ENCODE peak calls at places on chromosomes 13 and 19, in nine cellular contexts. V, R, M, S, Q, J, Z, I and P are unnamed samples.

GRCh38 chr19:13092206-13092605 is 10.5 kb downstream of the LYL1 start:
- DNase-seq in S (no peak), I (no peak), V (peak), Z (no peak), J (no peak), R (no peak), Q (no peak), M (no peak), P (no peak)

GRCh38 chr19:13162749-13163608 is 12.8 kb downstream of the IER2 start:
- DNase-seq in S (peak), R (peak), J (peak), Z (peak), I (peak), Q (peak), V (peak), M (peak), P (peak)

GRCh38 chr13:101520672-101521071 is 68.2 kb downstream of the ITGBL1 start:
- DNase-seq in Q (no peak), M (no peak), J (no peak), S (no peak), Z (peak), I (no peak), V (peak), R (peak), P (no peak)

GRCh38 chr19:44576843-44577565 is 36.4 kb upstream of the IGSF23 start:
- DNase-seq in V (peak), I (peak), Q (no peak), J (peak), R (peak), S (no peak), Z (peak), M (no peak), P (no peak)

GRCh38 chr19:661427-662196 is 1.4 kb downstream of the RNF126 start:
- DNase-seq in S (peak), R (no peak), Q (no peak), M (peak), V (peak), Z (no peak), I (no peak), J (no peak), P (no peak)

GRCh38 chr13:85386424-85386823 is 412.8 kb downstream of the SLITRK6 start:
- DNase-seq in I (no peak), R (no peak), M (no peak), J (peak), V (no peak), Z (no peak), S (no peak), Q (no peak), P (no peak)

GRCh38 chr19:6778386-6778785 is 5.9 kb downstream of the VAV1 start:
- DNase-seq in M (no peak), V (no peak), R (no peak), J (no peak), I (no peak), Q (no peak), Z (no peak), S (no peak), P (no peak)

GRCh38 chr19:7386308-7386707 is 37.6 kb downstream of the ARHGEF18 start:
- DNase-seq in I (no peak), Q (no peak), M (no peak), Z (no peak), S (no peak), V (no peak), J (peak), R (no peak), P (no peak)

GRCh38 chr13:48630291-48630690 is 23.4 kb upstream of the CYSLTR2 start:
- DNase-seq in M (no peak), J (no peak), Z (no peak), I (no peak), Q (no peak), V (no peak), R (no peak), S (no peak), P (no peak)

GRCh38 chr19:48728882-48729645 is 9.5 kb upstream of the MAMSTR start:
- DNase-seq in R (no peak), Q (no peak), M (no peak), V (no peak), J (no peak), S (no peak), I (no peak), Z (no peak), P (no peak)

GRCh38 chr13:90299238-90299637 is 1048.2 kb upstream of the MIR17HG start:
- DNase-seq in V (no peak), M (no peak), S (no peak), Q (no peak), Z (no peak), I (no peak), R (no peak), J (no peak), P (no peak)